ENCODE peak calls at places on chromosomes 16 and 17, in ten cellular contexts. F is HCEC 1CT; L is NCI-H146; J is activated naive CD8-positive, alpha-beta T cell treated with anti-CD3 and anti-CD28 coated beads, Interleukin-2, amount 50 U/mL, for 16 hours; Z is stimulated activated CD4-positive, alpha-beta T cell treated with anti-CD3 and anti-CD28 coated beads, Interleukin-12 subunit alpha, Interleukin-12 subunit beta, amount 100 ng/mL, for 48 hours; H is upper lobe of left lung; T is WTC11; E is body of pancreas; Y is kidney tubule cell; A is AG08396. W is an unnamed sample.

GRCh38 chr16:79001156-79001997 is 599.2 kb downstream of the MAF start:
- DNase-seq in A (no peak), L (no peak), T (peak; percentile 38), F (no peak), H (no peak), Y (no peak), J (no peak), Z (no peak), E (no peak), W (no peak)

GRCh38 chr16:23920899-23921298 is 85.1 kb downstream of the PRKCB start:
- DNase-seq in L (no peak), Y (no peak), J (no peak), F (no peak), A (no peak), Z (no peak), T (no peak), H (no peak), E (no peak), W (no peak)

GRCh38 chr16:11191665-11192064 is 64.3 kb downstream of the SOCS1 start:
- DNase-seq in L (no peak), F (no peak), T (no peak), E (no peak), J (no peak), A (no peak), H (no peak), Y (no peak), Z (no peak), W (no peak)

GRCh38 chr16:47753620-47754019 is 292.5 kb downstream of the PHKB start:
- DNase-seq in A (no peak), Y (no peak), L (no peak), Z (no peak), J (no peak), F (no peak), T (no peak), E (no peak), H (no peak), W (no peak)

GRCh38 chr17:80971704-80972304 is 19.8 kb upstream of the CHMP6 start:
- DNase-seq in Z (no peak), L (no peak), F (no peak), H (no peak), Y (no peak), E (no peak), J (no peak), A (no peak), T (no peak), W (no peak)

GRCh38 chr16:76277099-76278030 is at the start of gene CNTNAP4:
- DNase-seq in E (no peak), Z (no peak), H (no peak), Y (no peak), L (peak; percentile 76), A (no peak), F (no peak), J (no peak), T (peak; percentile 29), W (no peak)

GRCh38 chr16:8961811-8962390 is 1.8 kb downstream of the USP7 start:
- DNase-seq in H (no peak), J (no peak), Y (peak; percentile 35), E (no peak), A (no peak), T (no peak), L (no peak), F (no peak), Z (no peak), W (no peak)

GRCh38 chr16:29306953-29307597 is 99.4 kb downstream of the NPIPB11 start:
- DNase-seq in A (no peak), H (no peak), L (no peak), E (no peak), Y (no peak), T (no peak), J (no peak), Z (no peak), F (no peak), W (no peak)

GRCh38 chr16:21116148-21116693 is 34.4 kb downstream of the DNAH3 start:
- DNase-seq in L (no peak), Y (no peak), E (no peak), T (no peak), F (no peak), H (no peak), J (no peak), Z (peak; percentile 6), A (no peak), W (peak; percentile 1)

GRCh38 chr17:27351741-27352140 is 57.8 kb downstream of the WSB1 start:
- DNase-seq in Z (no peak), Y (no peak), J (no peak), A (no peak), T (no peak), L (no peak), F (peak; percentile 0), H (no peak), E (no peak), W (no peak)

GRCh38 chr16:57675752-57676623 is 7.9 kb downstream of the ADGRG3 start:
- DNase-seq in Z (no peak), H (no peak), J (no peak), T (peak; percentile 62), A (no peak), Y (no peak), F (no peak), E (no peak), L (no peak), W (no peak)

GRCh38 chr17:83199500-83200201 is 120.2 kb downstream of the METRNL start:
- DNase-seq in L (no peak), Z (peak; percentile 38), E (peak; percentile 11), F (peak; percentile 57), T (peak; percentile 2), Y (no peak), A (no peak), J (no peak), H (peak; percentile 77), W (peak; percentile 61)

GRCh38 chr16:19748389-19749110 is 30.5 kb downstream of the IQCK start:
- DNase-seq in L (no peak), Z (no peak), Y (no peak), J (no peak), F (no peak), E (no peak), A (no peak), T (no peak), H (no peak), W (no peak)

GRCh38 chr16:70522216-70523000 is 946 bp downstream of the COG4 start:
- DNase-seq in L (no peak), F (no peak), Y (no peak), J (no peak), T (no peak), H (no peak), E (no peak), A (no peak), Z (no peak), W (no peak)

GRCh38 chr17:9924735-9925191 is 19.7 kb upstream of the RCVRN start:
- DNase-seq in Y (peak; percentile 75), H (no peak), T (no peak), F (peak; percentile 16), E (no peak), J (no peak), L (peak; percentile 25), Z (peak; percentile 35), A (peak; percentile 68), W (no peak)

GRCh38 chr17:46727572-46728348 is 90.7 kb downstream of the WNT3 start:
- DNase-seq in J (no peak), E (no peak), Z (no peak), H (no peak), L (no peak), T (no peak), A (peak; percentile 57), F (peak; percentile 89), Y (peak; percentile 92), W (no peak)

GRCh38 chr17:65559802-65560627 is 1.4 kb downstream of the AXIN2 start:
- DNase-seq in F (no peak), L (peak; percentile 45), Z (no peak), Y (no peak), H (peak; percentile 45), A (peak; percentile 50), J (no peak), T (peak; percentile 58), E (peak; percentile 24), W (peak; percentile 36)

GRCh38 chr17:63984206-63984605 is 11.5 kb upstream of the SCN4A start:
- DNase-seq in L (no peak), Z (no peak), H (no peak), F (no peak), E (no peak), J (no peak), T (no peak), A (no peak), Y (no peak), W (no peak)

GRCh38 chr17:81405382-81406005 is 10.2 kb downstream of the BAHCC1 start:
- DNase-seq in Z (no peak), J (no peak), T (no peak), F (no peak), Y (no peak), E (no peak), A (no peak), L (no peak), H (no peak), W (peak; percentile 34)

GRCh38 chr17:61981323-61981722 is 53.5 kb upstream of the INTS2 start:
- DNase-seq in H (no peak), F (no peak), Y (no peak), L (no peak), Z (no peak), T (no peak), E (no peak), A (peak; percentile 3), J (no peak), W (no peak)

GRCh38 chr17:28807925-28808641 is 34.5 kb downstream of the FAM222B start:
- DNase-seq in A (peak; percentile 64), F (peak; percentile 94), J (no peak), T (no peak), E (no peak), H (no peak), Y (peak; percentile 80), L (peak; percentile 57), Z (no peak), W (peak; percentile 56)

GRCh38 chr17:15952048-15952532 is 7.2 kb downstream of the ADORA2B start:
- DNase-seq in Y (no peak), J (no peak), F (no peak), L (no peak), T (no peak), E (no peak), H (no peak), A (no peak), Z (no peak), W (no peak)

GRCh38 chr17:30290696-30291570 is 811 bp downstream of the BLMH start:
- DNase-seq in Y (peak; percentile 56), T (peak; percentile 53), J (no peak), E (peak; percentile 51), Z (peak; percentile 22), A (peak; percentile 53), L (peak; percentile 53), H (peak; percentile 64), F (no peak), W (no peak)